ENCODE peak calls at places on chromosomes 4 and X, in five cellular contexts. R, E, W, A and M are unnamed samples.

GRCh38 chrX:55919367-55920221 is 202.0 kb downstream of the RRAGB start:
- DNase-seq in R (no peak), E (no peak), W (no peak), A (no peak), M (no peak)

GRCh38 chrX:39730671-39731389 is 366.9 kb downstream of the BCOR start:
- DNase-seq in R (peak; percentile 70), E (peak; percentile 85), W (peak; percentile 60), A (peak; percentile 87), M (peak; percentile 93)

GRCh38 chrX:106802388-106803275 is at the start of gene TBC1D8B:
- DNase-seq in R (peak; percentile 89), E (peak; percentile 92), W (peak; percentile 87), A (peak; percentile 93), M (peak; percentile 93)

GRCh38 chr4:10130190-10130888 is 13.7 kb upstream of the WDR1 start:
- DNase-seq in R (no peak), E (no peak), W (no peak), A (no peak), M (no peak)

GRCh38 chrX:65894138-65894537 is 145.7 kb downstream of the VSIG4 start:
- DNase-seq in R (no peak), E (no peak), W (no peak), A (no peak), M (no peak)

GRCh38 chrX:53186363-53186762 is 38.6 kb downstream of the KDM5C start:
- DNase-seq in R (no peak), E (no peak), W (no peak), A (peak; percentile 25), M (no peak)

GRCh38 chrX:75603833-75604232 is 81.0 kb upstream of the ZDHHC15 start:
- DNase-seq in R (peak; percentile 18), E (peak; percentile 12), W (peak; percentile 11), A (peak; percentile 36), M (peak; percentile 40)

GRCh38 chrX:24117288-24117687 is 32.2 kb upstream of the ZFX start:
- DNase-seq in R (peak; percentile 40), E (peak; percentile 71), W (peak; percentile 44), A (peak; percentile 84), M (peak; percentile 88)

GRCh38 chrX:129739591-129739990 is 812 bp downstream of the XPNPEP2 start:
- DNase-seq in R (no peak), E (no peak), W (no peak), A (no peak), M (no peak)

GRCh38 chr4:173883821-173884220 is 353.8 kb upstream of the HAND2 start:
- DNase-seq in R (peak; percentile 47), E (no peak), W (no peak), A (peak; percentile 55), M (peak; percentile 70)

GRCh38 chr4:140349816-140350215 is 23.6 kb upstream of the SCOC start:
- DNase-seq in R (no peak), E (no peak), W (no peak), A (no peak), M (no peak)

GRCh38 chrX:38312436-38312835 is 14.9 kb downstream of the RPGR start:
- DNase-seq in R (peak; percentile 84), E (peak; percentile 74), W (no peak), A (peak; percentile 92), M (peak; percentile 67)

GRCh38 chrX:79259073-79259689 is 108.0 kb downstream of the ITM2A start:
- DNase-seq in R (peak; percentile 88), E (no peak), W (no peak), A (peak; percentile 14), M (no peak)

GRCh38 chr4:96108146-96108545 is 268.3 kb downstream of the PDHA2 start:
- DNase-seq in R (no peak), E (peak; percentile 9), W (no peak), A (no peak), M (no peak)

GRCh38 chr4:61555789-61556188 is 355.7 kb downstream of the ADGRL3 start:
- DNase-seq in R (no peak), E (peak; percentile 63), W (peak; percentile 5), A (no peak), M (peak; percentile 62)

GRCh38 chr4:88230953-88231835 is 53.2 kb downstream of the PPM1K start:
- DNase-seq in R (no peak), E (peak; percentile 53), W (no peak), A (peak; percentile 22), M (peak; percentile 39)

GRCh38 chrX:48573690-48574269 is 504 bp upstream of the RBM3 start:
- DNase-seq in R (peak; percentile 49), E (peak; percentile 21), W (no peak), A (no peak), M (no peak)

GRCh38 chr4:116599859-116600258 is 485.5 kb downstream of the TRAM1L1 start:
- DNase-seq in R (peak; percentile 7), E (no peak), W (no peak), A (no peak), M (no peak)

GRCh38 chrX:81202989-81203388 is 1.1 kb downstream of the SH3BGRL start:
- DNase-seq in R (no peak), E (no peak), W (no peak), A (no peak), M (no peak)

GRCh38 chr4:142818009-142818408 is 28.1 kb downstream of the INPP4B start:
- DNase-seq in R (no peak), E (peak; percentile 76), W (peak; percentile 33), A (peak; percentile 35), M (peak; percentile 94)

GRCh38 chr4:53040459-53040815 is 178.3 kb downstream of the RASL11B start:
- DNase-seq in R (no peak), E (peak; percentile 19), W (no peak), A (no peak), M (peak; percentile 25)

GRCh38 chr4:148094149-148094548 is 348.1 kb downstream of the NR3C2 start:
- DNase-seq in R (peak; percentile 12), E (no peak), W (no peak), A (peak; percentile 16), M (no peak)

GRCh38 chr4:120829113-120829831 is 93.3 kb downstream of the PRDM5 start:
- DNase-seq in R (no peak), E (peak; percentile 49), W (no peak), A (peak; percentile 66), M (peak; percentile 38)

GRCh38 chrX:71102292-71102691 is 4.2 kb downstream of the CXorf65 start:
- DNase-seq in R (no peak), E (no peak), W (no peak), A (no peak), M (no peak)

GRCh38 chr4:26851129-26851528 is 9.5 kb upstream of the STIM2 start:
- DNase-seq in R (no peak), E (no peak), W (no peak), A (no peak), M (no peak)
- H3K4me3 ChIP-seq in R (no peak overlapping the region), E (no peak overlapping the region), W (no peak overlapping the region), A (no peak overlapping the region), M (no peak overlapping the region)

DNA sequence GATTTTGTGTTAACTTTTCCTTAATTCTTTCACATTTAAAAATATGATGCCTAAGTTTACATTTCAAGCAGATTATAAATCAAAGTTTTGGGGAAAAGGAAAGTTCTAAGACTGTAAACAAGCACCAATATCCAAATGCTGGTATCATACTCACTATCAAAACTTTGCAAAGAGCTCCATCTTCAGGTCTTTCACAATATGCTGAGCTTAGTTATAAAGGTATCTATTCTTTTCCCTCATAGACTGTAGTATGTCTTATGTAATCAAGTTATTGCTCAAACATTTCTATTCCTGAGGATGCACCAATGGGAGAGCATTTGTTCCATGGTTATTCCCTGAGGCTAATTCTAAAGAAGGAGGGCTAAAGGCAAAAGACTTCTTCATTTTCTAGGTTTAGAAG is 207.9 kb upstream of the FAM241A start:
- DNase-seq in R (peak; percentile 67), E (peak; percentile 19), W (no peak), A (peak; percentile 64), M (peak; percentile 59)
- TF ChIP-seq CTCF in R (peak; percentile 58), E (peak; percentile 38), W (peak; percentile 35), A (peak; percentile 44), M (peak; percentile 32)

DNA sequence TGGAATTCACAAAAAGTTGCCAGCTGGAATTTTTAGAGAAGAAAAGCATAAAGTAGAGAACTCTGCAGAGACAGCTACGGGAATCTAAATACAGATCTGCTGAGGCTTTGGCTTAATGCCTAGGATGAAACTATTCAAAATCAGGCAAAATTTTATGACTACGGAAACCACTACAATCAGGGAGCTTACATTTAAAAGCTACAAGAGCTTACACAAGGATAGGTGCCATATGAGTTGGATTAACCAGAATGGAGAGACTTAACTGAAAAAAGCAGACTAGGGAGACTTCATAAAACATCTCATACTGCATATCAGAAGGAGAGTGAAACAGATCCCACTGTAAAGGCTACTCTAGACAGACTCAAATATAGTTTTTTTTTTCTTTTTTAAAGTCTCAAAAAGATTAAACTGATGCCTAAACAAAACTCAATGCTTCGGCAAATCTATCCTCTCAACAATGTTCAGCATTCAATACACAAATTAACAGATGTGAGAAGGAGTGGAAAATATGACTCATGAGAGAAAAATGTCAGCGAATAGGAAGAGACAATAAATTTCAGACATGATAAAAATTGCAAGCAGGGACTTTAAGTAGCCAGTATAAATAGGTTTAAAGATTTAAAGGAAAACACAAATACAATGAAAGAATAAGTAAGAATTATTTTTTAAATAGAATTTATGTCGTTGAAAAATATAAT is 586.0 kb downstream of the FSTL5 start:
- DNase-seq in R (peak; percentile 95), E (peak; percentile 83), W (peak; percentile 53), A (peak; percentile 26), M (no peak)
- H3K4me3 ChIP-seq in R (peak overlapping the region; percentile 21), E (no peak overlapping the region), W (no peak overlapping the region), A (no peak overlapping the region), M (no peak overlapping the region)

DNA sequence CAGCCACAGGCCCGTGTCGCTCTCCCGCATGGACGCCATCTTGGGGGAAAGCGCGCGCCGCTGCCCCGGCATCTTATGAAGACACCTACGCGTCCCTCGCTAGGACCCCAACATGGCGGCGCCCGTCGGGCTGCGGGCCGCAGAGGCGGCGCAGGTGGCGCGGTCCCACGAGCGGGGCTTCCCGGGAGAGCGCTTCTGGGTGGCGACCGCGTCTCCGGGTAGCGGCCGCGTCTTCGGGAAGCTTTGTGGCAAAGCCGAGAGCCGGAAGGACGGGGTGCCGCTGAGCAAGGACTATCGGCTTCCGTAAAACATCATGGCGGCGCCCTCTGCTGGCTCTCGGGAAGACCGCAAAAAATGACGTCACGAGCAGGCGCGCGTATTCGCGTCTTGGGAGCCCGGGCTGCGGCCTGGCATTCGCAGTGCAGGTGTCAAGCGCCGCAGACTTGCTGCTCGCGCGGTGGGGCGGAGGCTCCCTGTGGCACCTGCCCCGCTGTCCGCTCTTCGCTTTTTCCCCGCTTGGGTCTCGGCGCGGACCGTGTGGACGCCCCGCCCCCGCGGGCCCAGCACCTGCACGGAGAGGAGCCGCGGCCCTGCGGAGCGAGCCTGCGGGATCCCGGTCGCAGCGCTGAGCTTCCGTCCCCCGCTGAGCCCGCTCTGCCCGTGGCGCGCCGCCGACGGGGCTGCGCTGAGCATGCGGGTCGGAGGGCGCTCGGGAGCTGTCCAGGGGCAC is at the start of gene NELFA:
- DNase-seq in R (peak; percentile 96), E (peak; percentile 94), W (peak; percentile 80), A (peak; percentile 90), M (peak; percentile 93)
- TF ChIP-seq CTCF in R (no peak), E (no peak), W (peak; percentile 8), A (peak; percentile 27), M (peak; percentile 44)

GRCh38 chr4:25330905-25331816 is 18.6 kb downstream of the ZCCHC4 start:
- DNase-seq in R (no peak), E (no peak), W (no peak), A (no peak), M (peak; percentile 28)
- H3K4me3 ChIP-seq in R (no peak overlapping the region), E (no peak overlapping the region), W (no peak overlapping the region), A (no peak overlapping the region), M (peak overlapping the region; percentile 40)